ENCODE peak calls at places on chromosomes 3 and 15, in six cellular contexts. X, P, A, Z, H and T are unnamed samples.

GRCh38 chr15:75348563-75349350 is 1.9 kb downstream of the NEIL1 start:
- DNase-seq in X (no peak), P (no peak), A (no peak), Z (no peak), H (no peak), T (peak; percentile 15)

GRCh38 chr3:158531334-158531733 is 39.7 kb upstream of the MLF1 start:
- DNase-seq in X (no peak), P (no peak), A (no peak), Z (peak; percentile 48), H (no peak), T (no peak)

GRCh38 chr3:4493931-4494806 is 1.0 kb downstream of the ITPR1 start:
- DNase-seq in X (no peak), P (no peak), A (no peak), Z (no peak), H (no peak), T (no peak)

GRCh38 chr15:74543583-74543982 is 2.6 kb downstream of the ARID3B start:
- DNase-seq in X (no peak), P (no peak), A (no peak), Z (no peak), H (peak; percentile 16), T (no peak)

GRCh38 chr3:104578558-104578957 is 788.2 kb upstream of the ALCAM start:
- DNase-seq in X (no peak), P (no peak), A (no peak), Z (no peak), H (no peak), T (no peak)

GRCh38 chr3:131846296-131846924 is 188.4 kb downstream of the CPNE4 start:
- DNase-seq in X (no peak), P (no peak), A (no peak), Z (no peak), H (no peak), T (no peak)

GRCh38 chr15:38707802-38708671 is 143.4 kb upstream of the RASGRP1 start:
- DNase-seq in X (no peak), P (no peak), A (no peak), Z (no peak), H (no peak), T (no peak)

GRCh38 chr3:88824646-88825303 is 282.6 kb upstream of the EPHA3 start:
- DNase-seq in X (no peak), P (no peak), A (no peak), Z (no peak), H (no peak), T (no peak)

GRCh38 chr3:191138937-191139336 is 60.1 kb upstream of the OSTN start:
- DNase-seq in X (no peak), P (no peak), A (no peak), Z (no peak), H (no peak), T (no peak)

GRCh38 chr3:106068795-106069194 is 200.0 kb upstream of the CBLB start:
- DNase-seq in X (no peak), P (no peak), A (no peak), Z (no peak), H (no peak), T (no peak)

GRCh38 chr3:196569003-196569516 is 600 bp downstream of the FBXO45 start:
- DNase-seq in X (peak; percentile 45), P (peak; percentile 33), A (no peak), Z (no peak), H (peak; percentile 26), T (peak; percentile 27)

GRCh38 chr15:58442122-58442521 is 10.3 kb downstream of the LIPC start:
- DNase-seq in X (no peak), P (no peak), A (no peak), Z (no peak), H (no peak), T (peak; percentile 85)

GRCh38 chr3:22308866-22309265 is 557.9 kb upstream of the ZNF385D start:
- DNase-seq in X (no peak), P (no peak), A (no peak), Z (no peak), H (no peak), T (no peak)

GRCh38 chr15:77702211-77702957 is 69.7 kb upstream of the LINGO1 start:
- DNase-seq in X (no peak), P (peak; percentile 41), A (no peak), Z (no peak), H (no peak), T (peak; percentile 23)

GRCh38 chr15:75928680-75929608 is 25.3 kb downstream of the FBXO22 start:
- DNase-seq in X (no peak), P (no peak), A (no peak), Z (no peak), H (no peak), T (no peak)

GRCh38 chr3:8658326-8659212 is 14.0 kb upstream of the SSUH2 start:
- DNase-seq in X (no peak), P (no peak), A (no peak), Z (peak; percentile 67), H (no peak), T (peak; percentile 31)

GRCh38 chr3:23953523-23953922 is 8.4 kb downstream of the NR1D2 start:
- DNase-seq in X (no peak), P (no peak), A (no peak), Z (no peak), H (no peak), T (no peak)

GRCh38 chr3:158110658-158111018 is 749 bp downstream of the RSRC1 start:
- DNase-seq in X (no peak), P (no peak), A (peak; percentile 50), Z (no peak), H (no peak), T (no peak)

GRCh38 chr3:20111836-20112235 is 71.6 kb downstream of the KAT2B start:
- DNase-seq in X (no peak), P (no peak), A (no peak), Z (no peak), H (no peak), T (peak; percentile 44)